ENCODE peak calls at places on chromosome 5, in six cellular contexts. P is RPMI8226; O is activated T-cell treated with anti-CD3 and anti-CD28 coated beads, Interleukin-2, amount 50 U/mL, for 72 hours; Y is left cardiac atrium; Q is lower lobe of right lung; H is HFF-Myc. D is an unnamed sample.

GRCh38 chr5:166725585-166725984 is 1565.9 kb upstream of the WWC1 start:
- DNase-seq in P (no peak), O (no peak), Y (no peak), Q (no peak), H (no peak), D (no peak)

GRCh38 chr5:73376618-73377170 is 71.9 kb downstream of the FOXD1 start:
- DNase-seq in P (no peak), O (no peak), Y (no peak), Q (no peak), H (no peak), D (no peak)

GRCh38 chr5:123089971-123090640 is 1.1 kb downstream of the PRDM6 start:
- DNase-seq in P (peak), O (no peak), Y (peak), Q (peak), H (no peak), D (no peak)

GRCh38 chr5:113293613-113294340 is 141.0 kb downstream of the TSSK1B start:
- DNase-seq in P (peak), O (peak), Y (peak), Q (no peak), H (no peak), D (no peak)

GRCh38 chr5:151469992-151470391 is 22.6 kb downstream of the SLC36A1 start:
- DNase-seq in P (no peak), O (no peak), Y (no peak), Q (no peak), H (no peak), D (no peak)

GRCh38 chr5:36777105-36777757 is 99.3 kb upstream of the NIPBL start:
- DNase-seq in P (no peak), O (no peak), Y (no peak), Q (no peak), H (no peak), D (peak)

GRCh38 chr5:72210913-72211670 is 103.8 kb downstream of the MAP1B start:
- DNase-seq in P (no peak), O (no peak), Y (peak), Q (no peak), H (peak), D (no peak)

GRCh38 chr5:90632799-90633198 is 74.2 kb downstream of the ADGRV1 start:
- DNase-seq in P (no peak), O (no peak), Y (no peak), Q (no peak), H (no peak), D (no peak)

GRCh38 chr5:23507278-23507685 is at the start of gene PRDM9:
- DNase-seq in P (peak), O (peak), Y (peak), Q (peak), H (no peak), D (peak)

GRCh38 chr5:41232797-41233196 is 19.5 kb upstream of the C6 start:
- DNase-seq in P (no peak), O (no peak), Y (no peak), Q (no peak), H (no peak), D (no peak)

GRCh38 chr5:115343855-115344254 is 47.4 kb upstream of the CCDC112 start:
- DNase-seq in P (no peak), O (no peak), Y (no peak), Q (no peak), H (no peak), D (no peak)

GRCh38 chr5:101860145-101860544 is 435.9 kb downstream of the SLCO4C1 start:
- DNase-seq in P (no peak), O (no peak), Y (no peak), Q (peak), H (no peak), D (no peak)

GRCh38 chr5:159427180-159428012 is 97.1 kb upstream of the IL12B start:
- DNase-seq in P (no peak), O (no peak), Y (no peak), Q (no peak), H (no peak), D (no peak)

GRCh38 chr5:168314735-168315411 is 23.4 kb downstream of the WWC1 start:
- DNase-seq in P (peak), O (no peak), Y (peak), Q (peak), H (peak), D (no peak)

GRCh38 chr5:135489466-135490244 is 37.5 kb upstream of the TIFAB start:
- DNase-seq in P (no peak), O (no peak), Y (no peak), Q (no peak), H (no peak), D (no peak)

GRCh38 chr5:91541696-91542095 is 158.6 kb upstream of the ARRDC3 start:
- DNase-seq in P (no peak), O (no peak), Y (no peak), Q (no peak), H (no peak), D (no peak)

GRCh38 chr5:73448072-73448432 is 525 bp downstream of the FOXD1 start:
- DNase-seq in P (no peak), O (peak), Y (peak), Q (no peak), H (no peak), D (peak)

GRCh38 chr5:168752012-168752411 is 172.8 kb upstream of the PANK3 start:
- DNase-seq in P (no peak), O (no peak), Y (no peak), Q (no peak), H (no peak), D (no peak)

GRCh38 chr5:29770936-29771335 is 1422.5 kb upstream of the CDH6 start:
- DNase-seq in P (no peak), O (no peak), Y (no peak), Q (no peak), H (no peak), D (no peak)

GRCh38 chr5:159286420-159287035 is 23.4 kb downstream of the UBLCP1 start:
- DNase-seq in P (peak), O (peak), Y (no peak), Q (no peak), H (peak), D (no peak)

GRCh38 chr5:94223231-94223630 is 395.2 kb downstream of the KIAA0825 start:
- DNase-seq in P (no peak), O (no peak), Y (no peak), Q (no peak), H (no peak), D (no peak)

GRCh38 chr5:139862313-139862712 is 66.7 kb downstream of the PSD2 start:
- DNase-seq in P (no peak), O (no peak), Y (no peak), Q (peak), H (peak), D (no peak)

GRCh38 chr5:42715791-42716190 is 40.8 kb upstream of the CCDC152 start:
- DNase-seq in P (peak), O (no peak), Y (no peak), Q (no peak), H (no peak), D (no peak)

GRCh38 chr5:174775071-174775470 is 50.7 kb downstream of the MSX2 start:
- DNase-seq in P (no peak), O (no peak), Y (no peak), Q (no peak), H (no peak), D (no peak)

GRCh38 chr5:140295414-140295813 is 7.5 kb downstream of the PFDN1 start:
- DNase-seq in P (peak), O (peak), Y (peak), Q (no peak), H (peak), D (no peak)

GRCh38 chr5:159906957-159907356 is 9.3 kb upstream of the ADRA1B start:
- DNase-seq in P (no peak), O (no peak), Y (no peak), Q (no peak), H (no peak), D (no peak)

GRCh38 chr5:94422819-94423218 is 195.6 kb downstream of the KIAA0825 start:
- DNase-seq in P (no peak), O (no peak), Y (no peak), Q (no peak), H (no peak), D (no peak)

GRCh38 chr5:40112875-40113274 is 566.8 kb upstream of the PTGER4 start:
- DNase-seq in P (no peak), O (no peak), Y (no peak), Q (no peak), H (no peak), D (no peak)

GRCh38 chr5:154370119-154370518 is 75.7 kb upstream of the SAP30L start:
- DNase-seq in P (no peak), O (no peak), Y (no peak), Q (no peak), H (peak), D (no peak)

GRCh38 chr5:11596657-11597071 is 307.6 kb downstream of the CTNND2 start:
- DNase-seq in P (no peak), O (no peak), Y (no peak), Q (no peak), H (no peak), D (no peak)

GRCh38 chr5:40478766-40479165 is 200.9 kb upstream of the PTGER4 start:
- DNase-seq in P (no peak), O (no peak), Y (no peak), Q (no peak), H (no peak), D (no peak)

GRCh38 chr5:61030163-61030482 is 85.1 kb downstream of the NDUFAF2 start:
- DNase-seq in P (no peak), O (no peak), Y (no peak), Q (no peak), H (peak), D (no peak)